ENCODE peak calls at places on chromosomes 6 and 20, in five cellular contexts. One of them, this sample, is unnamed. For H3K27me3, the result is how much of the 10 kb centered on the place peaks cover.

GRCh38 chr6:36495086-36495485 is 52.2 kb downstream of the STK38 start:
- DNase-seq in right atrium auricular region: no peak
- DNase-seq in psoas muscle: no peak
- DNase-seq in mesendoderm: no peak
- DNase-seq in Panc1: no peak
- DNase-seq in this sample: no peak

GRCh38 chr6:16690244-16691142 is 70.8 kb downstream of the ATXN1 start:
- DNase-seq in right atrium auricular region: no peak
- DNase-seq in psoas muscle: no peak
- DNase-seq in mesendoderm: no peak
- DNase-seq in Panc1: no peak
- DNase-seq in this sample: no peak

GRCh38 chr20:9442858-9443257 is 71.5 kb upstream of the LAMP5 start:
- DNase-seq in right atrium auricular region: no peak
- DNase-seq in psoas muscle: no peak
- DNase-seq in mesendoderm: peak
- DNase-seq in Panc1: no peak
- DNase-seq in this sample: no peak

GRCh38 chr6:11500008-11500407 is 37.5 kb upstream of the TMEM170B start:
- DNase-seq in right atrium auricular region: no peak
- DNase-seq in psoas muscle: no peak
- DNase-seq in mesendoderm: peak
- DNase-seq in Panc1: no peak
- DNase-seq in this sample: no peak

GRCh38 chr6:4986999-4987398 is 16.8 kb downstream of the RPP40 start:
- DNase-seq in right atrium auricular region: no peak
- DNase-seq in psoas muscle: no peak
- DNase-seq in mesendoderm: no peak
- DNase-seq in Panc1: no peak
- DNase-seq in this sample: no peak

GRCh38 chr20:23684261-23684660 is 4.6 kb downstream of the CST4 start:
- DNase-seq in right atrium auricular region: peak
- DNase-seq in psoas muscle: no peak
- DNase-seq in mesendoderm: no peak
- DNase-seq in Panc1: no peak
- DNase-seq in this sample: no peak

GRCh38 chr6:12403946-12404647 is 113.9 kb downstream of the EDN1 start:
- DNase-seq in right atrium auricular region: no peak
- DNase-seq in psoas muscle: no peak
- DNase-seq in mesendoderm: no peak
- DNase-seq in Panc1: no peak
- DNase-seq in this sample: no peak

GRCh38 chr6:109455161-109455501 is 441 bp downstream of the MICAL1 start:
- DNase-seq in right atrium auricular region: no peak
- DNase-seq in psoas muscle: no peak
- DNase-seq in mesendoderm: peak
- DNase-seq in Panc1: no peak
- DNase-seq in this sample: peak

GRCh38 chr20:6559791-6560190 is 207.7 kb upstream of the BMP2 start:
- DNase-seq in right atrium auricular region: no peak
- DNase-seq in psoas muscle: no peak
- DNase-seq in mesendoderm: no peak
- DNase-seq in Panc1: no peak
- DNase-seq in this sample: no peak

GRCh38 chr20:34445177-34446065 is 70.8 kb upstream of the DYNLRB1 start:
- DNase-seq in right atrium auricular region: no peak
- DNase-seq in psoas muscle: no peak
- DNase-seq in mesendoderm: no peak
- DNase-seq in Panc1: no peak
- DNase-seq in this sample: no peak

GRCh38 chr6:170152989-170153388 is 137.9 kb downstream of the DLL1 start:
- DNase-seq in right atrium auricular region: no peak
- DNase-seq in psoas muscle: peak
- DNase-seq in mesendoderm: peak
- DNase-seq in Panc1: no peak
- DNase-seq in this sample: no peak

GRCh38 chr20:23877524-23877923 is 2.0 kb downstream of the CST5 start:
- DNase-seq in right atrium auricular region: no peak
- DNase-seq in psoas muscle: no peak
- DNase-seq in mesendoderm: no peak
- DNase-seq in Panc1: no peak
- DNase-seq in this sample: no peak

GRCh38 chr20:36745234-36745926 is 510 bp downstream of the NDRG3 start:
- DNase-seq in right atrium auricular region: no peak
- DNase-seq in psoas muscle: peak
- DNase-seq in mesendoderm: peak
- DNase-seq in Panc1: no peak
- DNase-seq in this sample: no peak

GRCh38 chr20:47400685-47401084 is 44.2 kb upstream of the ZMYND8 start:
- DNase-seq in right atrium auricular region: no peak
- DNase-seq in psoas muscle: no peak
- DNase-seq in mesendoderm: peak
- DNase-seq in Panc1: no peak
- DNase-seq in this sample: no peak
- H3K27ac ChIP-seq in right atrium auricular region: no peak
- H3K27ac ChIP-seq in psoas muscle: no peak
- H3K27ac ChIP-seq in mesendoderm: no peak
- H3K27ac ChIP-seq in Panc1: no peak
- H3K27ac ChIP-seq in this sample: no peak

DNA sequence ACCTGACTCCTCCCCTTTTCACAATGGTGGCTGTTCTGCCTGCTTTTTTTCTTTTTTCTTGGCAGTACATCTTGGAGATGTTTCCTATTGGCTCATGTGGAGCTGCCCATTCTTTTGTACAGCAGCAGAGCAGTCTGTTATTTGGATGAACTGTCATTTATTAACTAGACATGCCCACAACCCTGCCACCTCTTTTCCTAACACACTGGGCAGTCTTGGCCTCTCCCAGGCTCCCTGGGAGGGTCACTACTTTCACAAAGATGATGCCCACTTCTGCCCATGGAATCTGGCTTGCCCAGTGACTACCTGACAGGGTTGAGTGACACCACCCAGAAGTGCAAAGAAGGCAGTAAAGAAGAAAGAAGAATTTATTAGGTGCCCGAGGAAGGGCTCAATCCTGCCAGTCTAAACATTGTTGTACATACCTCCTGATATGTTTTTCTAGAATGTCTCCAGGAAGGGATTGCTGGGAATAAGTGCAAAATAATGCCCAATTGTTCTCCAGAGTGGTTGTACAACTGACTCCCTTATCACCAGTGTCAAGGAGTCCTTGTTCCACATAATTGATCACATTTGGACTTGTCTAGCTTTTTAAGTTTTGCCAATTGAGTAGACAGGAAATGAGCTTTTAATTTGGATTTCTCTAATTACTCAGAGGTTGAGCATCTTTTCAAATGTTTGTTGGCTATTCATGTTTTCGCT is 19.7 kb upstream of the SCRT2 start:
- DNase-seq in right atrium auricular region: no peak
- DNase-seq in psoas muscle: no peak
- DNase-seq in mesendoderm: no peak
- DNase-seq in Panc1: no peak
- DNase-seq in this sample: no peak
- H3K27me3 ChIP-seq in right atrium auricular region: under half
- H3K27me3 ChIP-seq in psoas muscle: under half
- H3K27me3 ChIP-seq in mesendoderm: under half
- H3K27me3 ChIP-seq in Panc1: under half
- H3K27me3 ChIP-seq in this sample: under half

GRCh38 chr6:52491203-52492069 is 71.3 kb downstream of the EFHC1 start:
- DNase-seq in right atrium auricular region: no peak
- DNase-seq in psoas muscle: peak
- DNase-seq in mesendoderm: no peak
- DNase-seq in Panc1: no peak
- DNase-seq in this sample: no peak
- H3K27ac ChIP-seq in right atrium auricular region: no peak
- H3K27ac ChIP-seq in psoas muscle: no peak
- H3K27ac ChIP-seq in mesendoderm: no peak
- H3K27ac ChIP-seq in Panc1: no peak
- H3K27ac ChIP-seq in this sample: no peak

GRCh38 chr6:100464910-100465700 is at the start of gene SIM1:
- DNase-seq in right atrium auricular region: no peak
- DNase-seq in psoas muscle: peak
- DNase-seq in mesendoderm: peak
- DNase-seq in Panc1: no peak
- DNase-seq in this sample: no peak
- H3K27me3 ChIP-seq in right atrium auricular region: half or more
- H3K27me3 ChIP-seq in psoas muscle: under half
- H3K27me3 ChIP-seq in mesendoderm: half or more
- H3K27me3 ChIP-seq in Panc1: under half
- H3K27me3 ChIP-seq in this sample: half or more

DNA sequence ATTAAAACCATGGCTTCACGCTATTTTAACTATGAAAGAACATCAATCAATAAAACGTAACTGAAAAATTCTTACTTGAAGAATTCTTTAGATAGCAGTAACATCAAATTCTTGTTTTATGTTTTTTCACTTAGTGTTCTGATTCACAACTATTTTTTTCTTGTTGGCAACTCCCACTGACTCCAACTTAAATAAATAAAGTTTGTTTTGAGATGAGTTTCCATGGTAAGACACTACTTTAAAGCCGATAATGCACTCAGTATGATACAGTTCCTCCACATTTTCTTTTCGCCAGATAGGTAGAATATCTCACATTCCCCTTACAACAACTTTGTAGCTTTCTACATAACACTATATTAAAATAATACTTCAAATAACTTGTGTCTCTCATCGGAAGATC is 33.2 kb upstream of the CNKSR3 start:
- DNase-seq in right atrium auricular region: no peak
- DNase-seq in psoas muscle: no peak
- DNase-seq in mesendoderm: no peak
- DNase-seq in Panc1: no peak
- DNase-seq in this sample: no peak
- H3K27ac ChIP-seq in right atrium auricular region: no peak
- H3K27ac ChIP-seq in psoas muscle: no peak
- H3K27ac ChIP-seq in mesendoderm: no peak
- H3K27ac ChIP-seq in Panc1: no peak
- H3K27ac ChIP-seq in this sample: no peak

GRCh38 chr20:62700261-62700925 is 8.2 kb upstream of the NTSR1 start:
- DNase-seq in right atrium auricular region: no peak
- DNase-seq in psoas muscle: no peak
- DNase-seq in mesendoderm: no peak
- DNase-seq in Panc1: no peak
- DNase-seq in this sample: no peak
- H3K27me3 ChIP-seq in right atrium auricular region: under half
- H3K27me3 ChIP-seq in psoas muscle: under half
- H3K27me3 ChIP-seq in mesendoderm: under half
- H3K27me3 ChIP-seq in Panc1: under half
- H3K27me3 ChIP-seq in this sample: under half

DNA sequence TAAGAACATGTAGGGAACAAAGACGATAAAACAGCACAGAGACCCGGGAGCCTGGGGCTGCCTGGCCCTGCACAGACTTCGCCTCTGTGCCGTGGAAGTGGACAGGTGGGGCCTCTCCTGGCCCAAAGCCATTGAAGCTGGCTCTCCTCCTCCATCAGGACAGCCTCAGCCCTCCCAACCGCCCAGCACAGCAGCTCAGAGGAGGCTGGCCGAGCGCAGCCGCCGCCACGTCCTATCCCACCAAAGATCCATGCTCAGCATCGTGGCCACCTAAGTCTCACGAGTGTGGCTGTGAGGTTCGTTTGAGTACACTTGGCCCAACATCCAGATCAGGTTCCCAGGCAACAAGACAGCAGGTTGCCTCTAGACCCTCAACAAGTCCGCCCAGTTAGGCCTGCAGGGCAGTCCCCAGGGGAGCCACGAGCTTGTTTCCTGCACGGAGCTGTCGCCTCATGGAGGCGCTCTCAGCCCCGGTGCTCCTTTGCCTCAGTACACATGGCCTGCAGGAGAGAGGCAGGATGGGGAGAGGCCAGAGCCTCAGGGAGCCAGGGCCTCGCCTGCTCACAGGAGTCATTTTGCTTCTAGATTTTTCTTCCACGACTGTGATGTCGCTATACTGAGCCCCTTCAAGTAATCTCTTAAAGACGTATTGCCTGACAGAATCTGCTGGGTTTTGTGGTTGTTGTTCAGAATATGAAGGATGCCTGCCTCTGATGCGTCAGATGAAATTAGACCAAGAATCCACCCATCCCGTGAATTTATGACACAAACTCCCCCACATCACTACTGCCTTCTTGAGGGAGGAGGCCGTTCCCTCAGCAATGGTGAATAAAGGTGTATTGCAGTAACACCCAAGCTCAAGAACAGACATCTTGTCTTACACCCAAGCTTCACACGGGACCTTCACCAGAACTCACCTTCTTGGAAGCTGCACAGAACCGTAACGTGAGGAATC is 102.7 kb downstream of the RNASET2 start:
- DNase-seq in right atrium auricular region: no peak
- DNase-seq in psoas muscle: no peak
- DNase-seq in mesendoderm: peak
- DNase-seq in Panc1: no peak
- DNase-seq in this sample: no peak
- H3K27ac ChIP-seq in right atrium auricular region: no peak
- H3K27ac ChIP-seq in psoas muscle: no peak
- H3K27ac ChIP-seq in mesendoderm: no peak
- H3K27ac ChIP-seq in Panc1: no peak
- H3K27ac ChIP-seq in this sample: no peak

GRCh38 chr6:3335169-3335568 is 76.4 kb downstream of the PSMG4 start:
- DNase-seq in right atrium auricular region: no peak
- DNase-seq in psoas muscle: no peak
- DNase-seq in mesendoderm: no peak
- DNase-seq in Panc1: no peak
- DNase-seq in this sample: no peak
- H3K27me3 ChIP-seq in right atrium auricular region: under half
- H3K27me3 ChIP-seq in psoas muscle: under half
- H3K27me3 ChIP-seq in mesendoderm: under half
- H3K27me3 ChIP-seq in Panc1: under half
- H3K27me3 ChIP-seq in this sample: under half

GRCh38 chr6:134034478-134034877 is 17.9 kb downstream of the SLC2A12 start:
- DNase-seq in right atrium auricular region: no peak
- DNase-seq in psoas muscle: no peak
- DNase-seq in mesendoderm: no peak
- DNase-seq in Panc1: no peak
- DNase-seq in this sample: no peak
- H3K27ac ChIP-seq in right atrium auricular region: no peak
- H3K27ac ChIP-seq in psoas muscle: no peak
- H3K27ac ChIP-seq in mesendoderm: no peak
- H3K27ac ChIP-seq in Panc1: peak
- H3K27ac ChIP-seq in this sample: no peak

GRCh38 chr20:59222982-59223610 is 59.5 kb downstream of the ZNF831 start:
- DNase-seq in right atrium auricular region: no peak
- DNase-seq in psoas muscle: no peak
- DNase-seq in mesendoderm: no peak
- DNase-seq in Panc1: no peak
- DNase-seq in this sample: no peak

GRCh38 chr20:59222239-59222981 is 58.8 kb downstream of the ZNF831 start:
- DNase-seq in right atrium auricular region: peak
- DNase-seq in psoas muscle: peak
- DNase-seq in mesendoderm: peak
- DNase-seq in Panc1: no peak
- DNase-seq in this sample: peak

GRCh38 chr20:59221049-59221748 is 57.6 kb downstream of the ZNF831 start:
- DNase-seq in right atrium auricular region: no peak
- DNase-seq in psoas muscle: no peak
- DNase-seq in mesendoderm: peak
- DNase-seq in Panc1: no peak
- DNase-seq in this sample: no peak

GRCh38 chr20:59220161-59220560 is 56.5 kb downstream of the ZNF831 start:
- DNase-seq in right atrium auricular region: no peak
- DNase-seq in psoas muscle: no peak
- DNase-seq in mesendoderm: no peak
- DNase-seq in Panc1: no peak
- DNase-seq in this sample: no peak

GRCh38 chr20:59221881-59222238 is 58.2 kb downstream of the ZNF831 start:
- DNase-seq in right atrium auricular region: no peak
- DNase-seq in psoas muscle: no peak
- DNase-seq in mesendoderm: no peak
- DNase-seq in Panc1: no peak
- DNase-seq in this sample: no peak
- H3K27me3 ChIP-seq in right atrium auricular region: under half
- H3K27me3 ChIP-seq in psoas muscle: under half
- H3K27me3 ChIP-seq in mesendoderm: under half
- H3K27me3 ChIP-seq in Panc1: half or more
- H3K27me3 ChIP-seq in this sample: under half